ENCODE peak calls at places on chromosomes 1 and 21, in ten cellular contexts. One of them, this sample, is unnamed.

GRCh38 chr1:225427249-225428065 is at the start of gene LBR:
- DNase-seq in T-helper 9 cell: no peak
- DNase-seq in activated CD8-positive, alpha-beta memory T cell treated with anti-CD3 and anti-CD28 coated beads for 48 hours: no peak
- DNase-seq in RWPE2: no peak
- DNase-seq in stimulated activated CD4-positive, alpha-beta T cell treated with anti-CD3 and anti-CD28 coated beads, Interleukin-1b, Interleukin-23, amount 100 ng/mL, for 4 hours: peak
- DNase-seq in NCI-H226: no peak
- DNase-seq in OCI-LY7: no peak
- DNase-seq in cardiac muscle cell: peak
- DNase-seq in dorsolateral prefrontal cortex: no peak
- DNase-seq in anterior cingulate cortex: no peak
- DNase-seq in this sample: no peak

GRCh38 chr1:40663324-40664166 is 1.9 kb downstream of the RIMS3 start:
- DNase-seq in T-helper 9 cell: no peak
- DNase-seq in activated CD8-positive, alpha-beta memory T cell treated with anti-CD3 and anti-CD28 coated beads for 48 hours: no peak
- DNase-seq in RWPE2: no peak
- DNase-seq in stimulated activated CD4-positive, alpha-beta T cell treated with anti-CD3 and anti-CD28 coated beads, Interleukin-1b, Interleukin-23, amount 100 ng/mL, for 4 hours: no peak
- DNase-seq in NCI-H226: no peak
- DNase-seq in OCI-LY7: peak
- DNase-seq in cardiac muscle cell: peak
- DNase-seq in dorsolateral prefrontal cortex: no peak
- DNase-seq in anterior cingulate cortex: no peak
- DNase-seq in this sample: peak

GRCh38 chr1:53583021-53583902 is 124.1 kb downstream of the DMRTB1 start:
- DNase-seq in T-helper 9 cell: no peak
- DNase-seq in activated CD8-positive, alpha-beta memory T cell treated with anti-CD3 and anti-CD28 coated beads for 48 hours: no peak
- DNase-seq in RWPE2: peak
- DNase-seq in stimulated activated CD4-positive, alpha-beta T cell treated with anti-CD3 and anti-CD28 coated beads, Interleukin-1b, Interleukin-23, amount 100 ng/mL, for 4 hours: no peak
- DNase-seq in NCI-H226: no peak
- DNase-seq in OCI-LY7: no peak
- DNase-seq in cardiac muscle cell: peak
- DNase-seq in dorsolateral prefrontal cortex: no peak
- DNase-seq in anterior cingulate cortex: no peak
- DNase-seq in this sample: no peak

GRCh38 chr1:70093250-70093975 is 112.0 kb downstream of the LRRC40 start:
- DNase-seq in T-helper 9 cell: no peak
- DNase-seq in activated CD8-positive, alpha-beta memory T cell treated with anti-CD3 and anti-CD28 coated beads for 48 hours: no peak
- DNase-seq in RWPE2: no peak
- DNase-seq in stimulated activated CD4-positive, alpha-beta T cell treated with anti-CD3 and anti-CD28 coated beads, Interleukin-1b, Interleukin-23, amount 100 ng/mL, for 4 hours: no peak
- DNase-seq in NCI-H226: no peak
- DNase-seq in OCI-LY7: no peak
- DNase-seq in cardiac muscle cell: no peak
- DNase-seq in dorsolateral prefrontal cortex: no peak
- DNase-seq in anterior cingulate cortex: no peak
- DNase-seq in this sample: no peak

GRCh38 chr21:27301216-27301615 is 334.3 kb upstream of the ADAMTS5 start:
- DNase-seq in T-helper 9 cell: no peak
- DNase-seq in activated CD8-positive, alpha-beta memory T cell treated with anti-CD3 and anti-CD28 coated beads for 48 hours: no peak
- DNase-seq in RWPE2: no peak
- DNase-seq in stimulated activated CD4-positive, alpha-beta T cell treated with anti-CD3 and anti-CD28 coated beads, Interleukin-1b, Interleukin-23, amount 100 ng/mL, for 4 hours: no peak
- DNase-seq in NCI-H226: no peak
- DNase-seq in OCI-LY7: no peak
- DNase-seq in cardiac muscle cell: no peak
- DNase-seq in dorsolateral prefrontal cortex: no peak
- DNase-seq in anterior cingulate cortex: no peak
- DNase-seq in this sample: no peak

GRCh38 chr1:88780485-88780884 is 96.4 kb downstream of the PKN2 start:
- DNase-seq in T-helper 9 cell: no peak
- DNase-seq in activated CD8-positive, alpha-beta memory T cell treated with anti-CD3 and anti-CD28 coated beads for 48 hours: no peak
- DNase-seq in RWPE2: no peak
- DNase-seq in stimulated activated CD4-positive, alpha-beta T cell treated with anti-CD3 and anti-CD28 coated beads, Interleukin-1b, Interleukin-23, amount 100 ng/mL, for 4 hours: no peak
- DNase-seq in NCI-H226: no peak
- DNase-seq in OCI-LY7: no peak
- DNase-seq in cardiac muscle cell: no peak
- DNase-seq in dorsolateral prefrontal cortex: no peak
- DNase-seq in anterior cingulate cortex: no peak
- DNase-seq in this sample: no peak

GRCh38 chr1:91884459-91885290 is 1.3 kb downstream of the TGFBR3 start:
- DNase-seq in T-helper 9 cell: peak
- DNase-seq in activated CD8-positive, alpha-beta memory T cell treated with anti-CD3 and anti-CD28 coated beads for 48 hours: no peak
- DNase-seq in RWPE2: no peak
- DNase-seq in stimulated activated CD4-positive, alpha-beta T cell treated with anti-CD3 and anti-CD28 coated beads, Interleukin-1b, Interleukin-23, amount 100 ng/mL, for 4 hours: no peak
- DNase-seq in NCI-H226: no peak
- DNase-seq in OCI-LY7: no peak
- DNase-seq in cardiac muscle cell: peak
- DNase-seq in dorsolateral prefrontal cortex: no peak
- DNase-seq in anterior cingulate cortex: peak
- DNase-seq in this sample: peak

GRCh38 chr1:101995984-101996731 is 568 bp downstream of the OLFM3 start:
- DNase-seq in T-helper 9 cell: no peak
- DNase-seq in activated CD8-positive, alpha-beta memory T cell treated with anti-CD3 and anti-CD28 coated beads for 48 hours: no peak
- DNase-seq in RWPE2: no peak
- DNase-seq in stimulated activated CD4-positive, alpha-beta T cell treated with anti-CD3 and anti-CD28 coated beads, Interleukin-1b, Interleukin-23, amount 100 ng/mL, for 4 hours: no peak
- DNase-seq in NCI-H226: no peak
- DNase-seq in OCI-LY7: no peak
- DNase-seq in cardiac muscle cell: no peak
- DNase-seq in dorsolateral prefrontal cortex: no peak
- DNase-seq in anterior cingulate cortex: peak
- DNase-seq in this sample: no peak

GRCh38 chr1:109819365-109819764 is 55.6 kb upstream of the EPS8L3 start:
- DNase-seq in T-helper 9 cell: no peak
- DNase-seq in activated CD8-positive, alpha-beta memory T cell treated with anti-CD3 and anti-CD28 coated beads for 48 hours: no peak
- DNase-seq in RWPE2: no peak
- DNase-seq in stimulated activated CD4-positive, alpha-beta T cell treated with anti-CD3 and anti-CD28 coated beads, Interleukin-1b, Interleukin-23, amount 100 ng/mL, for 4 hours: no peak
- DNase-seq in NCI-H226: no peak
- DNase-seq in OCI-LY7: no peak
- DNase-seq in cardiac muscle cell: no peak
- DNase-seq in dorsolateral prefrontal cortex: no peak
- DNase-seq in anterior cingulate cortex: no peak
- DNase-seq in this sample: no peak